ENCODE peak calls at places on chromosomes 7 and 10, in four cellular contexts. A is WTC11, G is K562, Y is HepG2. W is an unnamed sample.

GRCh38 chr10:25226775-25227682 is 52.2 kb downstream of the GPR158 start:
- DNase-seq in A (peak), Y (peak), G (peak), W (peak)

GRCh38 chr7:44921607-44922350 is 36.4 kb upstream of the PURB start:
- DNase-seq in A (peak), G (peak), Y (peak), W (peak)

GRCh38 chr10:96325719-96326373 is 21.6 kb downstream of the DNTT start:
- DNase-seq in Y (no peak), G (no peak), A (no peak), W (no peak)

GRCh38 chr7:97346349-97346748 is 228.9 kb downstream of the SDHAF3 start:
- DNase-seq in G (no peak), Y (no peak), A (no peak), W (no peak)

GRCh38 chr10:119542357-119542989 is at the start of gene RGS10:
- DNase-seq in G (peak), Y (no peak), A (peak), W (peak)

GRCh38 chr10:119726291-119727261 is 726 bp downstream of the INPP5F start:
- DNase-seq in Y (no peak), G (no peak), A (peak), W (peak)

GRCh38 chr7:20350518-20350951 is 19.8 kb downstream of the ITGB8 start:
- DNase-seq in Y (no peak), A (no peak), G (no peak), W (peak)

GRCh38 chr10:74683067-74683466 is 143.3 kb upstream of the KAT6B start:
- DNase-seq in A (no peak), G (no peak), Y (peak), W (no peak)

GRCh38 chr7:94649313-94649924 is 6.5 kb downstream of the SGCE start:
- DNase-seq in Y (no peak), A (no peak), G (no peak), W (no peak)

GRCh38 chr10:88762906-88763305 is 3.1 kb downstream of the LIPN start:
- DNase-seq in A (no peak), Y (no peak), G (no peak), W (no peak)

GRCh38 chr7:47266799-47267198 is 315.1 kb downstream of the TNS3 start:
- DNase-seq in A (no peak), Y (peak), G (peak), W (no peak)

GRCh38 chr10:101588879-101589278 is 758 bp downstream of the DPCD start:
- DNase-seq in Y (peak), G (peak), A (no peak), W (peak)

GRCh38 chr7:39735903-39736302 is 112.5 kb downstream of the RALA start:
- DNase-seq in A (no peak), Y (no peak), G (peak), W (no peak)

GRCh38 chr7:150572496-150572895 is 5.3 kb downstream of the GIMAP4 start:
- DNase-seq in A (no peak), Y (no peak), G (no peak), W (no peak)

GRCh38 chr10:469947-470338 is 219.5 kb downstream of the DIP2C start:
- DNase-seq in A (no peak), G (no peak), Y (no peak), W (no peak)

GRCh38 chr10:5305374-5305773 is 59.4 kb upstream of the UCN3 start:
- DNase-seq in Y (no peak), G (no peak), A (no peak), W (no peak)

GRCh38 chr7:88101769-88102168 is 118.1 kb downstream of the SRI start:
- DNase-seq in G (no peak), A (no peak), Y (no peak), W (no peak)

GRCh38 chr10:3935141-3935540 is 150.1 kb upstream of the KLF6 start:
- DNase-seq in Y (no peak), A (no peak), G (no peak), W (no peak)

GRCh38 chr7:100674441-100675407 is 1.2 kb downstream of the GNB2 start:
- DNase-seq in Y (no peak), G (no peak), A (no peak), W (no peak)

GRCh38 chr10:72688208-72688651 is 3.7 kb upstream of the MCU start:
- DNase-seq in G (peak), Y (peak), A (no peak), W (no peak)

GRCh38 chr10:133150656-133151055 is 9.4 kb upstream of the KNDC1 start:
- DNase-seq in A (no peak), G (no peak), Y (no peak), W (no peak)

GRCh38 chr7:69295971-69296370 is 302.3 kb upstream of the AUTS2 start:
- DNase-seq in A (no peak), G (no peak), Y (no peak), W (no peak)

GRCh38 chr7:101402835-101403234 is 40.2 kb downstream of the COL26A1 start:
- DNase-seq in G (no peak), A (no peak), Y (no peak), W (no peak)

GRCh38 chr7:32611700-32612099 is 116.4 kb downstream of the AVL9 start:
- DNase-seq in A (no peak), G (no peak), Y (no peak), W (no peak)

GRCh38 chr7:55254242-55254595 is 110.9 kb upstream of the LANCL2 start:
- DNase-seq in Y (no peak), G (no peak), A (peak), W (no peak)

GRCh38 chr10:92969151-92969550 is 91.4 kb upstream of the CYP26C1 start:
- DNase-seq in A (no peak), G (no peak), Y (no peak), W (no peak)

GRCh38 chr7:63900394-63901203 is 98.0 kb upstream of the ZNF722 start:
- DNase-seq in A (no peak), G (peak), Y (no peak), W (peak)

GRCh38 chr10:72009430-72010081 is 45.4 kb downstream of the CHST3 start:
- DNase-seq in A (no peak), G (no peak), Y (no peak), W (no peak)

GRCh38 chr10:132515811-132516726 is 21.5 kb upstream of the INPP5A start:
- DNase-seq in Y (no peak), G (no peak), A (no peak), W (no peak)

GRCh38 chr7:155808551-155809331 is 3.5 kb downstream of the SHH start:
- DNase-seq in G (no peak), Y (peak), A (no peak), W (peak)
- TF ChIP-seq ELF4 in G (no peak), Y (no peak), A (no peak), W (no peak)

GRCh38 chr10:124227306-124228016 is 134.1 kb upstream of the CHST15 start:
- DNase-seq in Y (no peak), A (no peak), G (no peak), W (no peak)
- TF ChIP-seq ELF4 in Y (no peak), A (no peak), G (no peak), W (no peak)

DNA sequence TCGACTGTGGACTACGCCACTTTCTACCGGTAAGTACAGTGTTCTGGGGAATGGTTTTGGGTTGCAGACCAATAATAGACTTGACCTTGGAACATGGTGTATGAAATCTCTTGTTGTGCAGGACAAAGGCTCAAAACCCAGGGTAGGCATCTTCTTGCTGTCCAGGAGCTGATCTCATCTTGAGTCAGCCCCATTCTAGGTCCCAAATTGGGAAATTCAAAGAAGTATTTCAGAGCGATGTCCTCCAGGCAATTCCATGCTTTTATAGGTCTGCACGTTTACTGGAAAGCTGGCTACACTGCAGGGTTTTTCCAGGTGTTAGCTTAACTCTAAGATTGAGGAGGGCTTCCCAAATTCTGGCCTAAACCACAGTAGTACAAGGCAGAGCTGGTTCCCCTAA is 180.7 kb downstream of the BMPER start:
- DNase-seq in A (no peak), Y (no peak), G (no peak), W (no peak)
- TF ChIP-seq ELF4 in A (no peak), Y (no peak), G (no peak), W (no peak)

GRCh38 chr7:27351137-27351536 is 108.5 kb downstream of the EVX1 start:
- DNase-seq in Y (no peak), G (no peak), A (no peak), W (no peak)
- TF ChIP-seq ELF4 in Y (no peak), G (no peak), A (no peak), W (no peak)

DNA sequence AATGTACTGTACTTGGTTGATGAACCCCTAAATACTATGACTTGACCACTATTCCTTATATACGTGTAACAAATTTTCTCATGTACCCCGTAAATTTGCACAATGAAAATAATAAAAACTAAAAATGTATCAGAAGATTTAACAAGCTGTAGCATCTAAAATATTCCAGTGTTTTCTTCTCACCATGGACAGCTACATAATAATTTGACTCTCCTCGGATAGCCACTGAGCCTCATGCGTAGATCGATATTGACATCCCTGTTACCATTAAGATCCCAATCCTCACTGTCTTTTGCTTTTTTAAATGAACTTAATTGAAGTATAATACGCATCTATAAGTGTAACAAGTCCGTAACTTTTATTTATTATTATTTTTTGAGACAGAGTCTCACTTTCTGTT is 179.7 kb upstream of the C7orf33 start:
- DNase-seq in G (no peak), A (no peak), Y (no peak), W (no peak)
- TF ChIP-seq ELF4 in G (no peak), A (no peak), Y (no peak), W (no peak)

DNA sequence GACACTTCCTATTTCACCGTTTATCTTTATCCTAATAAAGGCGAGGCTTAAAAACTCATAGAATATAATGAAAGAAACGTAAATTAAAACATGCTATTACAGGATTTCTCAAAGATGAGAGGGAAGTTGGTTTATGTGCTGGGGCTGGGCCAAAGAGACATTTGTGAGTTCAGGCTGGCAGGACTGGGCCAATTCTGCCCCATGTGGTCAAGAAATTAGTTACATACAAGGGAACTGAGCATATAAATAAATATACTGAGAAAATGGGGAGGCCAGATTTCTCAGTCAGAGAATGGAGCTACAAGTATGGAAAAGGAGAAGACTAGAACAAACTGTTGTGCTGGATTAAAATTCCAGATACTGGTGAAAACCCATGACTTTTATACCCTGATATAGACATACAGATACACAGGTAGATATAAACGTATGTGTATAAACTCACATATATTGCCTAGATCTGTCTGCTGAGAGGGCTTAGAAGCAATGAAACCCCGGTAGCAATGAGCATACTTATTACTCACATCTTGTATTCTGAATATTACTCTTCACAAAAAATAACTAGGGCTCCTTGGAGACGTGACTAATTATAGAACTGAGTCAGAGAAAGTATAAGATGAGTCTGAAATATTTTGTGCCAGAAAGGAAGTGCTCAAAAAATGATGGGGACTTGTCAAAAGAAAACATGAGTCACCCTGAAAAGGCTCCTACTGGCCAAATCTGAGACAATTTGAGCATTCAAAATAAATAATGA is 155.7 kb upstream of the FGFR2 start:
- DNase-seq in A (no peak), Y (no peak), G (no peak), W (peak)
- TF ChIP-seq ELF4 in A (no peak), Y (no peak), G (no peak), W (no peak)

GRCh38 chr10:11793762-11794479 is 29.2 kb upstream of the PROSER2 start:
- DNase-seq in G (no peak), Y (peak), A (no peak), W (no peak)
- TF ChIP-seq ELF4 in G (no peak), Y (no peak), A (no peak), W (no peak)

DNA sequence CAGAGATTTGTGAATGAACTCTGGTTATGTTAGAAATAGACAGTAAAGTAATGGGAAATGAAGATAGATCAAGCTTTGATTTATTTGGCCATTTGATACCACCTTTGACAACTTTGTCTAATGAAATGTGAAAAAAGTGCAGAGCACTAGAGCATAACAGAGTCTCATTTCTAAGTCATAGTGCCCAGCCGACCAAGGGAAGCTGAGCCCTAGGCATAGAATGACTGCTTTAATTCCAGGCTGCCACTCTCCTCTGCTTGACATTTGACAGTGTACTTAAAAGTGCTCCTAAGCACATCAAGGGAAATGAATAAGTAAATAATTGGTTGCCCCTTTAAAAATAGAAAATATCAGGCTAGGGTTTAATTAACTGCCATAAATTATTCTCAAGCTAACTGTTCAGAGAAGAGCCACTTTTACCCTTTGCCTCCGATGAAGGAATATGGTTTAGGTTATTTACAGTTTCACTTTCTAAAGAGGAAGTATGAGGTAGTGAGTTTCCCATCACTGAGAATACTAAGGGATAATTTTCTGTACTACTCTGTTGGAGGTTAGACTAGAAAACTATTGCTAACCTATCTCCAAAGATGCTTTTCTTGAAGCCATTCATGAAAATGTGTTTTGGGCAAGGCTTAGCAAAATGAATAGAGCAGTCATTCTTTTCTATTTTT is 591.6 kb downstream of the REEP3 start:
- DNase-seq in Y (no peak), A (no peak), G (no peak), W (no peak)
- TF ChIP-seq ELF4 in Y (no peak), A (no peak), G (no peak), W (no peak)

W was measured in HEK293T.